ENCODE peak calls at places on chromosomes 5 and 9, in eight cellular contexts. A, C, X, J, I, K, P and L are unnamed samples.

GRCh38 chr5:14110680-14111079 is 32.5 kb upstream of the TRIO start:
- DNase-seq in J (peak; percentile 84), P (no peak), C (no peak), I (no peak), A (no peak), X (no peak), K (no peak), L (no peak)

GRCh38 chr9:109989296-109989695 is 209.3 kb downstream of the PALM2AKAP2 start:
- DNase-seq in K (no peak), C (no peak), I (no peak), J (peak; percentile 54), P (no peak), A (no peak), X (no peak), L (no peak)

GRCh38 chr5:80125962-80126480 is 90.9 kb downstream of the THBS4 start:
- DNase-seq in J (peak; percentile 45), A (no peak), P (no peak), I (no peak), C (no peak), K (no peak), X (no peak), L (no peak)

GRCh38 chr9:89871871-89872331 is 267.1 kb downstream of the GADD45G start:
- DNase-seq in J (no peak), P (no peak), I (no peak), K (no peak), X (no peak), A (peak; percentile 51), C (no peak), L (no peak)

GRCh38 chr9:87813119-87813463 is 69.6 kb upstream of the SPATA31E1 start:
- DNase-seq in I (no peak), A (no peak), P (no peak), C (no peak), K (no peak), J (no peak), X (no peak), L (no peak)

GRCh38 chr9:137240321-137240840 is 706 bp upstream of the TUBB4B start:
- DNase-seq in X (peak; percentile 70), C (peak; percentile 67), P (peak; percentile 38), J (peak; percentile 80), I (peak; percentile 86), K (peak; percentile 76), A (peak; percentile 93), L (peak; percentile 79)

GRCh38 chr5:147935032-147935431 is 28.7 kb upstream of the C5orf46 start:
- DNase-seq in X (peak; percentile 21), C (no peak), I (no peak), J (peak; percentile 79), P (no peak), K (no peak), A (no peak), L (no peak)

GRCh38 chr5:124103671-124104070 is 591.7 kb downstream of the CSNK1G3 start:
- DNase-seq in J (no peak), P (no peak), A (no peak), C (no peak), I (no peak), K (no peak), X (no peak), L (no peak)

GRCh38 chr9:121216406-121216805 is 14.7 kb upstream of the RAB14 start:
- DNase-seq in C (no peak), X (no peak), A (no peak), J (no peak), K (peak; percentile 30), I (no peak), P (no peak), L (no peak)

GRCh38 chr5:44795496-44795895 is 13.3 kb upstream of the MRPS30 start:
- DNase-seq in I (no peak), C (no peak), A (no peak), K (no peak), P (no peak), J (no peak), X (no peak), L (no peak)

GRCh38 chr5:141001854-141002666 is 35.8 kb downstream of the PCDHAC2 start:
- DNase-seq in J (no peak), C (no peak), A (peak; percentile 70), I (peak; percentile 10), X (no peak), P (no peak), K (no peak), L (peak; percentile 10)

GRCh38 chr5:52800394-52801213 is 12.9 kb downstream of the ITGA1 start:
- DNase-seq in K (peak; percentile 85), X (peak; percentile 11), P (peak; percentile 18), C (no peak), J (peak; percentile 64), A (peak; percentile 79), I (peak; percentile 74), L (no peak)

GRCh38 chr5:172999351-172999973 is 15.9 kb downstream of the ATP6V0E1 start:
- DNase-seq in K (no peak), C (no peak), I (no peak), X (no peak), A (no peak), P (no peak), J (no peak), L (no peak)

GRCh38 chr9:81113408-81114124 is 575.8 kb downstream of the TLE1 start:
- DNase-seq in P (no peak), J (no peak), A (no peak), I (no peak), K (no peak), X (peak; percentile 86), C (no peak), L (no peak)

GRCh38 chr9:97386265-97386633 is 25.6 kb upstream of the TDRD7 start:
- DNase-seq in I (no peak), J (no peak), C (no peak), A (no peak), X (peak; percentile 5), K (no peak), P (no peak), L (no peak)

GRCh38 chr5:66807743-66808142 is 211.6 kb downstream of the MAST4 start:
- DNase-seq in J (peak; percentile 75), C (no peak), I (peak; percentile 10), K (no peak), X (no peak), A (no peak), P (no peak), L (peak; percentile 21)

GRCh38 chr9:105116047-105116868 is 128.2 kb upstream of the SLC44A1 start:
- DNase-seq in I (no peak), J (no peak), X (no peak), C (no peak), A (no peak), P (no peak), K (no peak), L (no peak)

GRCh38 chr5:116137544-116138378 is 52.9 kb downstream of the COMMD10 start:
- DNase-seq in X (peak; percentile 65), C (no peak), A (no peak), P (no peak), I (no peak), J (peak; percentile 78), K (no peak), L (no peak)

GRCh38 chr5:92801921-92802320 is 779.1 kb downstream of the NR2F1-AS1 start:
- DNase-seq in P (no peak), J (peak; percentile 6), K (no peak), I (no peak), A (no peak), C (no peak), X (no peak), L (no peak)

GRCh38 chr5:142032747-142033631 is 20.2 kb upstream of the GNPDA1 start:
- DNase-seq in K (no peak), P (no peak), X (no peak), I (no peak), A (no peak), J (no peak), C (no peak), L (no peak)

GRCh38 chr5:116355819-116356601 is 218.6 kb downstream of the SEMA6A start:
- DNase-seq in I (no peak), P (no peak), K (no peak), X (no peak), J (no peak), C (no peak), A (no peak), L (no peak)

GRCh38 chr9:17403539-17403938 is 175.3 kb upstream of the SH3GL2 start:
- DNase-seq in C (no peak), A (no peak), J (no peak), K (no peak), P (no peak), I (no peak), X (no peak), L (no peak)

GRCh38 chr5:5270958-5271605 is 131.0 kb downstream of the ADAMTS16 start:
- DNase-seq in X (no peak), P (no peak), C (no peak), J (peak; percentile 78), K (peak; percentile 70), A (peak; percentile 84), I (peak; percentile 45), L (peak; percentile 15)

GRCh38 chr9:87844471-87844870 is 38.2 kb upstream of the SPATA31E1 start:
- DNase-seq in X (no peak), K (no peak), A (no peak), P (no peak), C (no peak), I (no peak), J (peak; percentile 13), L (no peak)

GRCh38 chr5:33764786-33765185 is 127.0 kb downstream of the ADAMTS12 start:
- DNase-seq in C (no peak), A (no peak), I (no peak), K (no peak), J (no peak), X (no peak), P (no peak), L (no peak)

GRCh38 chr9:128153117-128153946 is 4.1 kb downstream of the LCN2 start:
- DNase-seq in K (no peak), C (peak; percentile 3), P (no peak), J (no peak), A (no peak), I (no peak), X (no peak), L (no peak)

GRCh38 chr9:93190133-93190525 is 6.2 kb downstream of the WNK2 start:
- DNase-seq in A (no peak), P (no peak), X (no peak), J (no peak), K (no peak), C (no peak), I (no peak), L (no peak)

GRCh38 chr5:98768160-98769005 is 5.1 kb upstream of the RGMB start:
- DNase-seq in J (peak; percentile 66), C (peak; percentile 30), X (peak; percentile 43), K (no peak), A (peak; percentile 62), P (no peak), I (peak; percentile 44), L (peak; percentile 50)

GRCh38 chr9:83959061-83959460 is 21.0 kb downstream of the HNRNPK start:
- DNase-seq in P (no peak), K (no peak), C (no peak), X (no peak), A (no peak), I (no peak), J (peak; percentile 72), L (no peak)

GRCh38 chr5:67010684-67011409 is 185.8 kb downstream of the CD180 start:
- DNase-seq in A (no peak), P (no peak), J (peak; percentile 69), C (no peak), K (no peak), X (no peak), I (peak; percentile 8), L (no peak)

GRCh38 chr9:129623331-129623730 is 2.4 kb upstream of the C9orf50 start:
- DNase-seq in K (no peak), A (no peak), I (no peak), X (no peak), C (no peak), P (no peak), J (peak; percentile 91), L (no peak)

GRCh38 chr5:103505581-103506305 is 56.8 kb downstream of the NUDT12 start:
- DNase-seq in K (no peak), C (no peak), I (no peak), J (peak; percentile 88), A (no peak), X (no peak), P (no peak), L (no peak)

GRCh38 chr5:139688712-139689413 is 40.7 kb downstream of the CXXC5 start:
- DNase-seq in A (no peak), P (no peak), K (no peak), C (no peak), I (no peak), X (no peak), J (no peak), L (no peak)

GRCh38 chr5:14208071-14209021 is 65.2 kb downstream of the TRIO start:
- DNase-seq in P (no peak), C (no peak), X (no peak), A (no peak), I (no peak), J (peak; percentile 85), K (no peak), L (no peak)